ENCODE peak calls at places on chromosomes 4 and X, in seven cellular contexts. Q, V, P, O, C, N and U are unnamed samples.

GRCh38 chrX:47637546-47638195 is 7.9 kb upstream of the CFP start:
- DNase-seq in Q (no peak), V (peak), P (no peak), O (no peak), C (peak), N (peak), U (no peak)

GRCh38 chrX:154652311-154653047 is 900 bp downstream of the CTAG2 start:
- DNase-seq in Q (no peak), V (no peak), P (no peak), O (no peak), C (no peak), N (peak), U (no peak)

GRCh38 chr4:89263265-89263664 is 44.3 kb downstream of the GPRIN3 start:
- DNase-seq in Q (no peak), V (no peak), P (no peak), O (no peak), C (no peak), N (no peak), U (no peak)

GRCh38 chr4:71138007-71138600 is 144.7 kb downstream of the DCK start:
- DNase-seq in Q (no peak), V (no peak), P (no peak), O (no peak), C (no peak), N (no peak), U (no peak)

GRCh38 chrX:134161162-134161561 is 75.8 kb upstream of the CCDC160 start:
- DNase-seq in Q (no peak), V (no peak), P (no peak), O (no peak), C (no peak), N (no peak), U (no peak)

GRCh38 chrX:3679669-3680068 is 33.8 kb downstream of the PRKX start:
- DNase-seq in Q (no peak), V (no peak), P (no peak), O (no peak), C (peak), N (no peak), U (no peak)

GRCh38 chr4:53068755-53069154 is 206.6 kb downstream of the RASL11B start:
- DNase-seq in Q (no peak), V (no peak), P (no peak), O (no peak), C (no peak), N (no peak), U (no peak)

GRCh38 chrX:54178100-54178940 is 4.7 kb downstream of the FAM120C start:
- DNase-seq in Q (no peak), V (no peak), P (no peak), O (no peak), C (no peak), N (no peak), U (no peak)

GRCh38 chr4:157824006-157824405 is 348.8 kb downstream of the GASK1B start:
- DNase-seq in Q (no peak), V (peak), P (no peak), O (no peak), C (no peak), N (no peak), U (no peak)

GRCh38 chr4:40722576-40723161 is 27.1 kb upstream of the NSUN7 start:
- DNase-seq in Q (peak), V (peak), P (no peak), O (no peak), C (peak), N (no peak), U (no peak)

GRCh38 chrX:37860731-37861130 is 13.4 kb upstream of the DYNLT3 start:
- DNase-seq in Q (no peak), V (no peak), P (no peak), O (no peak), C (no peak), N (no peak), U (no peak)

GRCh38 chr4:188811116-188811515 is 671.9 kb downstream of the TRIML1 start:
- DNase-seq in Q (no peak), V (no peak), P (no peak), O (no peak), C (no peak), N (no peak), U (no peak)

GRCh38 chr4:81606796-81607550 is 135.3 kb upstream of the RASGEF1B start:
- DNase-seq in Q (peak), V (peak), P (no peak), O (no peak), C (peak), N (no peak), U (no peak)

GRCh38 chr4:74123065-74123728 is 24.2 kb upstream of the CXCL2 start:
- DNase-seq in Q (no peak), V (peak), P (no peak), O (no peak), C (no peak), N (no peak), U (no peak)

GRCh38 chr4:88378691-88379559 is at the start of gene HERC6:
- DNase-seq in Q (peak), V (peak), P (peak), O (peak), C (peak), N (peak), U (peak)

GRCh38 chrX:149043401-149043800 is 461.7 kb downstream of the IDS start:
- DNase-seq in Q (no peak), V (no peak), P (no peak), O (no peak), C (no peak), N (no peak), U (no peak)

GRCh38 chr4:37970702-37971101 is 10.5 kb downstream of the PTTG2 start:
- DNase-seq in Q (peak), V (peak), P (peak), O (peak), C (peak), N (peak), U (no peak)

GRCh38 chrX:115232933-115233496 is 881 bp downstream of the LRCH2 start:
- DNase-seq in Q (no peak), V (no peak), P (no peak), O (no peak), C (no peak), N (no peak), U (no peak)

GRCh38 chr4:89939994-89940393 is 45.3 kb downstream of the MMRN1 start:
- DNase-seq in Q (no peak), V (no peak), P (no peak), O (no peak), C (no peak), N (no peak), U (no peak)

GRCh38 chr4:166594326-166594946 is 639.9 kb downstream of the SPOCK3 start:
- DNase-seq in Q (no peak), V (no peak), P (peak), O (no peak), C (peak), N (no peak), U (no peak)

GRCh38 chr4:7194251-7195137 is 2.2 kb downstream of the SORCS2 start:
- DNase-seq in Q (no peak), V (peak), P (no peak), O (peak), C (no peak), N (peak), U (no peak)

GRCh38 chr4:176988226-176988625 is 195.5 kb upstream of the VEGFC start:
- DNase-seq in Q (no peak), V (no peak), P (peak), O (no peak), C (no peak), N (no peak), U (no peak)

GRCh38 chr4:88765729-88766128 is 68.1 kb upstream of the NAP1L5 start:
- DNase-seq in Q (no peak), V (no peak), P (no peak), O (no peak), C (no peak), N (no peak), U (no peak)

GRCh38 chrX:147877726-147878125 is 34.0 kb upstream of the FMR1 start:
- DNase-seq in Q (no peak), V (no peak), P (no peak), O (no peak), C (no peak), N (no peak), U (no peak)

GRCh38 chrX:17590892-17591740 is 146.2 kb upstream of the SCML1 start:
- DNase-seq in Q (peak), V (peak), P (peak), O (peak), C (peak), N (no peak), U (peak)

GRCh38 chr4:64539234-64539849 is 130.1 kb upstream of the TECRL start:
- DNase-seq in Q (peak), V (no peak), P (peak), O (no peak), C (peak), N (no peak), U (no peak)

GRCh38 chrX:76420237-76420636 is 7.3 kb upstream of the MAGEE1 start:
- DNase-seq in Q (no peak), V (no peak), P (no peak), O (no peak), C (no peak), N (no peak), U (no peak)

GRCh38 chr4:146159384-146160058 is 16.0 kb upstream of the LSM6 start:
- DNase-seq in Q (no peak), V (no peak), P (no peak), O (no peak), C (no peak), N (no peak), U (no peak)

GRCh38 chr4:88737304-88738015 is 39.8 kb upstream of the NAP1L5 start:
- DNase-seq in Q (no peak), V (peak), P (no peak), O (peak), C (peak), N (no peak), U (no peak)

GRCh38 chr4:83114576-83114975 is at the start of gene PLAC8:
- DNase-seq in Q (no peak), V (no peak), P (no peak), O (no peak), C (peak), N (no peak), U (no peak)

GRCh38 chr4:145851516-145852201 is 87.0 kb downstream of the ZNF827 start:
- DNase-seq in Q (no peak), V (no peak), P (no peak), O (no peak), C (no peak), N (no peak), U (no peak)

GRCh38 chr4:42519803-42520417 is 122.6 kb downstream of the SHISA3 start:
- DNase-seq in Q (peak), V (no peak), P (peak), O (no peak), C (peak), N (no peak), U (no peak)

GRCh38 chr4:183300660-183301059 is 19.4 kb downstream of the CLDN22 start:
- DNase-seq in Q (no peak), V (no peak), P (no peak), O (no peak), C (no peak), N (no peak), U (no peak)

GRCh38 chr4:52037730-52038108 is 380 bp downstream of the SGCB start:
- DNase-seq in Q (no peak), V (no peak), P (no peak), O (peak), C (peak), N (no peak), U (peak)

GRCh38 chr4:174580597-174580996 is 58.3 kb upstream of the HPGD start:
- DNase-seq in Q (no peak), V (peak), P (no peak), O (no peak), C (no peak), N (no peak), U (no peak)

GRCh38 chr4:42636591-42636990 is 20.3 kb downstream of the ATP8A1 start:
- DNase-seq in Q (no peak), V (no peak), P (no peak), O (no peak), C (no peak), N (no peak), U (no peak)

GRCh38 chr4:38488891-38489861 is 174.8 kb upstream of the KLF3 start:
- DNase-seq in Q (no peak), V (no peak), P (no peak), O (no peak), C (no peak), N (no peak), U (no peak)

GRCh38 chr4:84569009-84569408 is 13.9 kb upstream of the CDS1 start:
- DNase-seq in Q (no peak), V (no peak), P (no peak), O (no peak), C (no peak), N (no peak), U (no peak)

GRCh38 chr4:182207806-182208483 is 35.3 kb upstream of the TENM3 start:
- DNase-seq in Q (no peak), V (no peak), P (no peak), O (no peak), C (no peak), N (no peak), U (no peak)
- TF ChIP-seq POLR2AphosphoS5 in Q (no peak), V (no peak), P (no peak), O (no peak), C (peak), N (no peak), U (no peak)

GRCh38 chr4:1294424-1294823 is 4.7 kb downstream of the MAEA start:
- DNase-seq in Q (no peak), V (peak), P (no peak), O (peak), C (no peak), N (peak), U (no peak)

GRCh38 chr4:1293531-1293941 is 3.8 kb downstream of the MAEA start:
- DNase-seq in Q (no peak), V (peak), P (no peak), O (no peak), C (peak), N (peak), U (no peak)

GRCh38 chr4:1293981-1294380 is 4.3 kb downstream of the MAEA start:
- DNase-seq in Q (no peak), V (peak), P (no peak), O (peak), C (no peak), N (peak), U (no peak)

GRCh38 chr4:1295405-1296055 is 5.8 kb downstream of the MAEA start:
- DNase-seq in Q (no peak), V (peak), P (no peak), O (peak), C (no peak), N (peak), U (no peak)

DNA sequence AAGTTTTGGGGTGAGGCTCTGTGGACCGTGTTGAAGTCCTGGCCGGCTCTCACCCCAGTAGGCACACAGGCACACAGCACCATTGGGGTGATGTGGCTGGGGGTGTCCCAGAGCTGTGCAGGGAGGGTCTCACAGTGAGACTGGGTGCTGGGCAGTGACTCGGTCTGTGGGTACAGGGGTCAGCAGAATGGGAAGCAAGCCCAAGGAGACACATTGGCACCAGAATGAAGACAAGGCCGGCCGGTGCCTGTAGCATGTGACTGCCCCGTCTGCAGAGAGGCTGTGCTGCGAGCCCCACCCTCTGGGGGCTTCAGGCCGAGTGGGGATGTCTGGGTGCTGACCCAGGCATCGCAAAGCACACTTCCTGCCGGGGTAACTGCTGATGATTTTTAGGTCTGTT is 5.2 kb downstream of the MAEA start:
- DNase-seq in Q (no peak), V (peak), P (no peak), O (peak), C (no peak), N (peak), U (no peak)
- TF ChIP-seq POLR2A in Q (no peak), V (no peak), P (no peak), O (no peak), C (no peak), N (no peak), U (no peak)

GRCh38 chr4:118983293-118983692 is 94.6 kb downstream of the SYNPO2 start:
- DNase-seq in Q (no peak), V (no peak), P (no peak), O (no peak), C (no peak), N (no peak), U (no peak)

GRCh38 chr4:118981839-118982381 is 93.3 kb downstream of the SYNPO2 start:
- DNase-seq in Q (peak), V (peak), P (peak), O (peak), C (peak), N (no peak), U (peak)

GRCh38 chr4:118979712-118980111 is 91.1 kb downstream of the SYNPO2 start:
- DNase-seq in Q (no peak), V (no peak), P (no peak), O (no peak), C (no peak), N (no peak), U (no peak)

GRCh38 chr4:118985170-118986000 is 96.7 kb downstream of the SYNPO2 start:
- DNase-seq in Q (no peak), V (no peak), P (no peak), O (no peak), C (no peak), N (no peak), U (no peak)

GRCh38 chr4:118981171-118981838 is 92.7 kb downstream of the SYNPO2 start:
- DNase-seq in Q (no peak), V (no peak), P (no peak), O (no peak), C (no peak), N (no peak), U (no peak)
- TF ChIP-seq POLR2AphosphoS5 in Q (no peak), V (no peak), P (no peak), O (no peak), C (no peak), N (no peak), U (no peak)

GRCh38 chr4:159102623-159103405 is at the start of gene RAPGEF2:
- DNase-seq in Q (peak), V (peak), P (peak), O (peak), C (peak), N (peak), U (peak)
- TF ChIP-seq POLR2A in Q (peak), V (peak), P (peak), O (peak), C (peak), N (peak), U (peak)